ENCODE peak calls at places on chromosome 21, in ten cellular contexts. O is CD4-positive, alpha-beta T cell; F is activated CD8-positive, alpha-beta T cell treated with anti-CD3 and anti-CD28 coated beads for 36 hours; G is HCT116; Y is gastrocnemius medialis; U is A549; M is left lung; J is thoracic aorta; X is natural killer cell; A is Panc1. N is an unnamed sample.

GRCh38 chr21:40165671-40166070 is 298.4 kb downstream of the PCP4 start:
- ATAC-seq in U (no peak), X (no peak), A (no peak), G (no peak), F (no peak), M (no peak), J (no peak), Y (no peak), O (no peak), N (no peak)

GRCh38 chr21:45632165-45632896 is 11.2 kb upstream of the PCBP3 start:
- ATAC-seq in Y (no peak), X (no peak), M (no peak), F (peak), O (peak), U (no peak), A (no peak), G (no peak), J (no peak), N (no peak)

GRCh38 chr21:25944672-25945213 is 210.0 kb downstream of the GABPA start:
- ATAC-seq in F (no peak), Y (peak), U (no peak), X (no peak), G (no peak), M (no peak), O (no peak), A (no peak), J (no peak), N (no peak)

GRCh38 chr21:33281101-33281652 is 15.0 kb downstream of the IL10RB start:
- ATAC-seq in Y (peak), G (no peak), F (no peak), M (no peak), U (no peak), O (no peak), X (no peak), J (no peak), A (no peak), N (no peak)

GRCh38 chr21:9008636-9009035 is 1512.7 kb upstream of the TPTE start:
- ATAC-seq in G (no peak), J (no peak), O (no peak), X (no peak), M (no peak), Y (no peak), U (peak), A (no peak), F (no peak), N (no peak)

GRCh38 chr21:44495641-44496040 is 40.3 kb downstream of the LRRC3 start:
- ATAC-seq in Y (no peak), U (no peak), M (no peak), J (no peak), G (no peak), X (no peak), O (no peak), F (no peak), A (no peak), N (no peak)

GRCh38 chr21:14737922-14738321 is 191.8 kb upstream of the SAMSN1 start:
- ATAC-seq in F (peak), U (no peak), A (no peak), Y (no peak), X (peak), O (peak), J (no peak), M (peak), G (peak), N (no peak)

GRCh38 chr21:44926364-44927101 is 5.8 kb upstream of the ITGB2 start:
- ATAC-seq in J (no peak), Y (no peak), F (peak), G (no peak), X (no peak), A (no peak), O (peak), U (no peak), M (no peak), N (no peak)

GRCh38 chr21:45448283-45448809 is 43.4 kb downstream of the COL18A1 start:
- ATAC-seq in Y (no peak), F (no peak), G (no peak), O (no peak), A (no peak), M (no peak), X (no peak), U (no peak), J (no peak), N (no peak)

GRCh38 chr21:45248301-45248892 is 39.3 kb downstream of the POFUT2 start:
- ATAC-seq in O (no peak), J (no peak), A (peak), F (no peak), M (no peak), U (peak), G (no peak), Y (no peak), X (no peak), N (no peak)

GRCh38 chr21:25507522-25507921 is 99.8 kb downstream of the MRPL39 start:
- ATAC-seq in O (no peak), X (no peak), J (no peak), M (no peak), A (no peak), Y (no peak), G (no peak), F (peak), U (no peak), N (no peak)

GRCh38 chr21:31888936-31889371 is 16.1 kb downstream of the HUNK start:
- ATAC-seq in A (no peak), F (no peak), O (no peak), U (peak), J (no peak), Y (no peak), M (peak), X (no peak), G (no peak), N (no peak)

GRCh38 chr21:14697769-14698168 is 151.7 kb upstream of the SAMSN1 start:
- ATAC-seq in A (no peak), M (no peak), G (no peak), X (no peak), F (no peak), U (no peak), Y (no peak), O (no peak), J (no peak), N (no peak)

GRCh38 chr21:43922949-43923348 is 57.9 kb downstream of the AGPAT3 start:
- ATAC-seq in J (no peak), U (no peak), X (no peak), F (no peak), Y (peak), G (no peak), M (no peak), A (no peak), O (no peak), N (no peak)

GRCh38 chr21:32278068-32278467 is 781 bp downstream of the MIS18A start:
- ATAC-seq in J (no peak), A (peak), O (no peak), X (no peak), M (no peak), U (peak), F (no peak), G (peak), Y (no peak), N (no peak)

GRCh38 chr21:43782741-43783700 is 6.4 kb upstream of the RRP1 start:
- ATAC-seq in U (peak), F (peak), A (no peak), O (no peak), X (no peak), J (no peak), G (no peak), M (peak), Y (no peak), N (no peak)

GRCh38 chr21:14569026-14569425 is 22.9 kb upstream of the SAMSN1 start:
- ATAC-seq in F (no peak), G (no peak), M (no peak), Y (no peak), X (no peak), O (no peak), U (no peak), J (no peak), A (no peak), N (no peak)

GRCh38 chr21:40717008-40717407 is 129.9 kb downstream of the DSCAM start:
- ATAC-seq in J (no peak), F (no peak), X (no peak), O (no peak), A (no peak), G (no peak), M (no peak), U (no peak), Y (no peak), N (no peak)

GRCh38 chr21:28227881-28228623 is 764.6 kb downstream of the LTN1 start:
- ATAC-seq in J (no peak), G (no peak), Y (no peak), M (no peak), X (no peak), O (no peak), F (no peak), U (no peak), A (no peak), N (peak)

GRCh38 chr21:44332383-44332782 is 6.8 kb downstream of the CFAP410 start:
- ATAC-seq in O (no peak), U (no peak), A (no peak), M (no peak), X (no peak), Y (no peak), J (no peak), G (no peak), F (no peak), N (no peak)

GRCh38 chr21:28410264-28410663 is 582.4 kb downstream of the LTN1 start:
- ATAC-seq in M (no peak), X (no peak), O (no peak), U (no peak), G (no peak), J (no peak), A (no peak), F (no peak), Y (peak), N (peak)

GRCh38 chr21:28633803-28634572 is 358.7 kb downstream of the LTN1 start:
- ATAC-seq in J (peak), M (peak), Y (peak), G (no peak), A (no peak), O (no peak), U (no peak), F (no peak), X (no peak), N (peak)

GRCh38 chr21:32869459-32869858 is 97.9 kb upstream of the PAXBP1 start:
- ATAC-seq in J (no peak), Y (no peak), F (no peak), G (no peak), M (no peak), U (no peak), A (no peak), X (no peak), O (no peak), N (no peak)

GRCh38 chr21:46545363-46545762 is 59.5 kb downstream of the S100B start:
- ATAC-seq in O (no peak), G (no peak), M (no peak), J (no peak), A (no peak), U (no peak), X (no peak), F (no peak), Y (no peak), N (no peak)

GRCh38 chr21:25759573-25759972 is 24.8 kb downstream of the GABPA start:
- ATAC-seq in J (no peak), X (no peak), A (no peak), O (no peak), M (no peak), Y (no peak), G (no peak), F (no peak), U (no peak), N (no peak)

GRCh38 chr21:37562920-37563640 is 196.5 kb downstream of the DYRK1A start:
- ATAC-seq in X (no peak), Y (peak), O (peak), G (no peak), F (no peak), J (peak), A (peak), M (peak), U (peak), N (peak)

GRCh38 chr21:20739421-20739820 is 258.8 kb upstream of the NCAM2 start:
- ATAC-seq in F (no peak), U (no peak), Y (no peak), O (no peak), G (no peak), M (no peak), J (no peak), X (no peak), A (no peak), N (no peak)

GRCh38 chr21:14548751-14549150 is 2.6 kb upstream of the SAMSN1 start:
- ATAC-seq in O (no peak), U (no peak), A (no peak), X (no peak), F (no peak), M (peak), Y (no peak), G (no peak), J (no peak), N (peak)

GRCh38 chr21:44477712-44478111 is 22.4 kb downstream of the LRRC3 start:
- ATAC-seq in J (no peak), G (no peak), X (no peak), U (no peak), O (no peak), F (no peak), Y (no peak), M (peak), A (no peak), N (no peak)

GRCh38 chr21:44087426-44088400 is 19.5 kb upstream of the PWP2 start:
- ATAC-seq in J (no peak), U (no peak), Y (no peak), F (no peak), A (no peak), G (no peak), M (no peak), O (no peak), X (peak), N (no peak)

GRCh38 chr21:19402870-19403269 is 999.3 kb upstream of the TMPRSS15 start:
- ATAC-seq in U (no peak), M (no peak), A (no peak), G (no peak), Y (no peak), O (no peak), X (no peak), J (no peak), F (no peak), N (no peak)

GRCh38 chr21:45124596-45124995 is 50.2 kb downstream of the ADARB1 start:
- ATAC-seq in G (no peak), A (no peak), X (no peak), O (no peak), Y (no peak), F (no peak), J (no peak), U (no peak), M (no peak), N (no peak)

GRCh38 chr21:29870814-29871213 is 69.0 kb downstream of the GRIK1 start:
- ATAC-seq in X (no peak), Y (no peak), A (no peak), U (no peak), O (no peak), G (no peak), J (no peak), F (no peak), M (no peak), N (no peak)

GRCh38 chr21:44836666-44837471 is 19.0 kb upstream of the SUMO3 start:
- ATAC-seq in X (no peak), O (no peak), F (no peak), M (peak), U (no peak), J (no peak), A (peak), Y (peak), G (peak), N (peak)

GRCh38 chr21:15408089-15408488 is 321.7 kb upstream of the USP25 start:
- ATAC-seq in M (no peak), A (no peak), G (no peak), O (no peak), J (no peak), U (no peak), X (no peak), F (no peak), Y (no peak), N (no peak)

GRCh38 chr21:38980416-38981319 is 174.9 kb downstream of the ETS2 start:
- ATAC-seq in J (no peak), A (no peak), G (no peak), O (no peak), Y (no peak), F (no peak), U (no peak), M (no peak), X (no peak), N (no peak)

GRCh38 chr21:38982096-38982495 is 176.4 kb downstream of the ETS2 start:
- ATAC-seq in A (no peak), F (no peak), J (no peak), M (no peak), U (no peak), G (no peak), X (no peak), O (no peak), Y (no peak), N (no peak)

GRCh38 chr21:38976900-38977299 is 171.2 kb downstream of the ETS2 start:
- ATAC-seq in M (no peak), G (no peak), J (no peak), A (no peak), U (no peak), O (no peak), F (no peak), Y (no peak), X (no peak), N (no peak)

GRCh38 chr21:38982804-38983203 is 177.1 kb downstream of the ETS2 start:
- ATAC-seq in J (no peak), U (no peak), G (no peak), X (no peak), F (no peak), M (no peak), O (no peak), Y (no peak), A (no peak), N (no peak)

GRCh38 chr21:38979271-38980196 is 173.8 kb downstream of the ETS2 start:
- ATAC-seq in J (no peak), U (no peak), M (peak), O (no peak), G (no peak), X (peak), A (no peak), F (peak), Y (no peak), N (no peak)
- TF ChIP-seq CTCF in J (no peak), U (no peak), M (no peak), O (no peak), G (no peak), X (no peak), A (no peak), F (no peak), Y (no peak), N (no peak)

DNA sequence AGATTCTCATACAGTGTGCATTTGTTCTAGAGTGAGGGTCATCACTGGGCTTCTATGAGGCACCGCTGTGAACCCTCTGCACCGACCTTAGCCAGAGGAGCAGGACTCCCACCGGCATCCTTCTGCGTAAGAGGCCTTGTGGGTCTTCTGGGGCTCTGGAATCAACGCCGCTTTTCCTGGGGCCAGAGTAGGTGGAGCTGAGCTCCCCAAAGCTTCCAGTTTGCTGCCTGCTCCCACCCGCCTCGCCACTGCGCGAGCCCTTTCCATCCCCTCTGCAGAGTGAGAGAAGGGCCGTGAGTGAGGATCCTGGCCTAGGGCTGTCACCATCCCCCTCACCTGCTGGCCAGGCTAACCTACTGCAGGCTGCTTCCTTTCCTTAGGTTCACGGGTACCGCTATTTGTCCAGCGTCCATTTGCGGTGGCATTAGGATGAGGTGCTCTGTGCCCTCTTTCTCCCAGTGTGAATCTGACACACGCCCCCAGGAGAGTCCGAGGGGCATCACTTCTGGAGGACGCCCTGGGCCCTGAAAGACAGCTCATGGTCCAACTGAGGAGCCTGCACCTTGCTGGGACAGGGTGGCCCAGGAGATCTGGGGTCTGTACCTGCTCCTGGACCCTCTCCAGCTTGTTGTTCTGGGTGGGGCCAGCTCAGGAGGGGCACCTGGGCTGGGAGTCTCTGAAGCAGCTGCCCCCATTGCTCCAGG is 36.2 kb downstream of the UMODL1 start:
- ATAC-seq in F (no peak), U (peak), A (peak), Y (no peak), M (peak), O (peak), J (no peak), G (peak), X (peak), N (no peak)
- TF ChIP-seq CTCF in F (no peak), U (no peak), A (no peak), Y (no peak), M (no peak), O (no peak), J (no peak), G (no peak), X (no peak), N (no peak)

GRCh38 chr21:42010507-42011493 is 640 bp upstream of the ZBTB21 start:
- ATAC-seq in J (peak), Y (peak), G (peak), A (peak), F (peak), M (peak), X (peak), U (peak), O (no peak), N (peak)
- TF ChIP-seq CTCF in J (peak), Y (no peak), G (no peak), A (no peak), F (no peak), M (no peak), X (no peak), U (no peak), O (no peak), N (peak)

GRCh38 chr21:42679319-42679981 is 26.0 kb downstream of the PDE9A start:
- ATAC-seq in G (no peak), X (no peak), O (no peak), Y (no peak), J (no peak), M (no peak), U (no peak), A (no peak), F (no peak), N (no peak)
- TF ChIP-seq CTCF in G (no peak), X (no peak), O (no peak), Y (no peak), J (no peak), M (no peak), U (no peak), A (no peak), F (no peak), N (no peak)

GRCh38 chr21:35368326-35368725 is 319.2 kb upstream of the RUNX1 start:
- ATAC-seq in F (no peak), X (no peak), Y (no peak), U (no peak), A (no peak), O (no peak), J (no peak), G (no peak), M (no peak), N (no peak)
- TF ChIP-seq CTCF in F (no peak), X (no peak), Y (no peak), U (no peak), A (no peak), O (no peak), J (no peak), G (no peak), M (no peak), N (no peak)

DNA sequence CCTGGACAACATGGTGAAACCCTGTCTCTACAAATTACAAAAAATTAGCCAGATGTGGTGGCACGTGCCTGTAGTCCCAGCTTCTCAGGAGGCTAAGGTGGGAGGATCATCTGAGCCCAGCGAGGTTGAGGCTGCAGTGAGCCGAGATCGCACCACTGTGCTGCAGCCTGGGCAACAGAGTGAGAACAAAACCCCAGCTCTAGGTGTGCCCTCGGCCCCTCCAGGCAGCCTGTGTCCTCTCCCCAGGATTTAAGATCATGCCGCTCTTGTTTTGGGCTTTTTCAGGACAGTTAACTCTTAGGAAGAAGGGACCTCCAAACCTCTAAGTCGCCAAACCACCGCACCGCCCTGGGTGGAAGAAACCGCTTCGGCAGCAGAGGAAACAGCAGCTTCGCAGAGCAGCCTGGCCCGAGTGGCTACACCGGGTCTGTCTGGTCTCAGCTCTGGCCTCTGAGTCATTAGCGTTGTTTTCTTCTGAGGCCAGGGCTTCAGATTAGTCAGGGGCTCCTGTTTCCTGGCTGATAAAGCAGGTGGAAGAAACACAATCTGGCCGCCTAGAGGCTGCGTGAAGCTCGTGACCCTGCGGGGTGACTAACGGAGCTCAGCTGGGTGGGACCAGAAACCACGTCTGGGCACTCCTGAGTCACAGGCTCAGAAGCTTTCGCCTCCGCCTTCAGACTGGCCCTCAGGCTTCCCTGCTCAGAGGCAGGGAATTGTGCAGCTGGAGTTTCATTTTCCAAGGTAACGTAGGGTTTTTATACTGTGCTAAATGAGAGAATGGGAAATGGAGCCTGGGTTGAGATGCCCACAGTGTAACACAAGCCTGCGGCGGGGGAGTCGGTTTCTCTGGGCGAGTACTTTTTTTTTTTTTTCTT is 44.7 kb downstream of the CHAF1B start:
- ATAC-seq in G (peak), U (peak), J (peak), F (peak), Y (peak), M (peak), O (peak), X (peak), A (peak), N (peak)
- TF ChIP-seq CTCF in G (no peak), U (no peak), J (no peak), F (no peak), Y (no peak), M (no peak), O (no peak), X (peak), A (no peak), N (no peak)